ENCODE peak calls at places on chromosomes 11 and 22, in five cellular contexts. D, R, J, B and I are unnamed samples.

GRCh38 chr11:111530091-111530490 is 10.4 kb upstream of the LAYN start:
- DNase-seq in D (no peak), R (no peak), J (no peak), B (no peak), I (no peak)

GRCh38 chr11:59615132-59615636 is 390 bp downstream of the OSBP start:
- DNase-seq in D (no peak), R (no peak), J (no peak), B (peak; percentile 63), I (peak; percentile 76)

GRCh38 chr22:48309115-48309705 is 1518.5 kb downstream of the BRD1 start:
- DNase-seq in D (no peak), R (no peak), J (no peak), B (no peak), I (no peak)

GRCh38 chr22:27989758-27990450 is 70.8 kb upstream of the PITPNB start:
- DNase-seq in D (no peak), R (no peak), J (no peak), B (no peak), I (no peak)

GRCh38 chr11:33376331-33377099 is 119.3 kb downstream of the HIPK3 start:
- DNase-seq in D (no peak), R (no peak), J (no peak), B (no peak), I (no peak)

GRCh38 chr22:49329636-49330035 is 498.0 kb downstream of the BRD1 start:
- DNase-seq in D (no peak), R (no peak), J (no peak), B (no peak), I (no peak)

GRCh38 chr22:32684822-32685187 is 116.7 kb upstream of the TIMP3 start:
- DNase-seq in D (no peak), R (no peak), J (no peak), B (peak; percentile 18), I (no peak)

GRCh38 chr22:46428602-46429326 is 93.2 kb downstream of the TRMU start:
- DNase-seq in D (no peak), R (no peak), J (no peak), B (no peak), I (no peak)

GRCh38 chr22:46798366-46799057 is 36.1 kb downstream of the TBC1D22A start:
- DNase-seq in D (peak; percentile 42), R (peak; percentile 51), J (peak; percentile 7), B (peak; percentile 48), I (peak; percentile 80)

GRCh38 chr11:14042686-14043440 is 80.3 kb downstream of the SPON1 start:
- DNase-seq in D (no peak), R (no peak), J (no peak), B (no peak), I (no peak)